ENCODE peak calls at places on chromosome 17, in ten cellular contexts. One of them, this sample, is unnamed.

GRCh38 chr17:77458202-77459017 is 317.6 kb downstream of the SEC14L1 start:
- DNase-seq in stimulated activated CD4-positive, alpha-beta T cell treated with anti-CD3 and anti-CD28 coated beads, Interleukin-1b, Interleukin-23, amount 100 ng/mL, for 24 hours: no peak
- DNase-seq in islet precursor cell: peak
- DNase-seq in neuronal stem cell: no peak
- DNase-seq in ascending aorta: no peak
- DNase-seq in right atrium auricular region: no peak
- DNase-seq in NCI-H1092: no peak
- DNase-seq in activated T-cell treated with anti-CD3 and anti-CD28 coated beads, Interleukin-2, amount 50 U/mL, for 4 hours: peak
- DNase-seq in dorsolateral prefrontal cortex: no peak
- DNase-seq in amygdala: no peak
- DNase-seq in this sample: peak

GRCh38 chr17:81576621-81577277 is 24.6 kb upstream of the FAAP100 start:
- DNase-seq in stimulated activated CD4-positive, alpha-beta T cell treated with anti-CD3 and anti-CD28 coated beads, Interleukin-1b, Interleukin-23, amount 100 ng/mL, for 24 hours: no peak
- DNase-seq in islet precursor cell: peak
- DNase-seq in neuronal stem cell: no peak
- DNase-seq in ascending aorta: no peak
- DNase-seq in right atrium auricular region: no peak
- DNase-seq in NCI-H1092: no peak
- DNase-seq in activated T-cell treated with anti-CD3 and anti-CD28 coated beads, Interleukin-2, amount 50 U/mL, for 4 hours: no peak
- DNase-seq in dorsolateral prefrontal cortex: no peak
- DNase-seq in amygdala: no peak
- DNase-seq in this sample: no peak

GRCh38 chr17:69093279-69093789 is 32.6 kb upstream of the ABCA9 start:
- DNase-seq in stimulated activated CD4-positive, alpha-beta T cell treated with anti-CD3 and anti-CD28 coated beads, Interleukin-1b, Interleukin-23, amount 100 ng/mL, for 24 hours: no peak
- DNase-seq in islet precursor cell: no peak
- DNase-seq in neuronal stem cell: no peak
- DNase-seq in ascending aorta: no peak
- DNase-seq in right atrium auricular region: no peak
- DNase-seq in NCI-H1092: no peak
- DNase-seq in activated T-cell treated with anti-CD3 and anti-CD28 coated beads, Interleukin-2, amount 50 U/mL, for 4 hours: no peak
- DNase-seq in dorsolateral prefrontal cortex: no peak
- DNase-seq in amygdala: no peak
- DNase-seq in this sample: no peak

GRCh38 chr17:58416937-58417299 is 416 bp downstream of the RNF43 start:
- DNase-seq in stimulated activated CD4-positive, alpha-beta T cell treated with anti-CD3 and anti-CD28 coated beads, Interleukin-1b, Interleukin-23, amount 100 ng/mL, for 24 hours: no peak
- DNase-seq in islet precursor cell: no peak
- DNase-seq in neuronal stem cell: no peak
- DNase-seq in ascending aorta: no peak
- DNase-seq in right atrium auricular region: no peak
- DNase-seq in NCI-H1092: no peak
- DNase-seq in activated T-cell treated with anti-CD3 and anti-CD28 coated beads, Interleukin-2, amount 50 U/mL, for 4 hours: no peak
- DNase-seq in dorsolateral prefrontal cortex: no peak
- DNase-seq in amygdala: no peak
- DNase-seq in this sample: no peak

GRCh38 chr17:80779961-80780380 is 211.7 kb upstream of the CHMP6 start:
- DNase-seq in stimulated activated CD4-positive, alpha-beta T cell treated with anti-CD3 and anti-CD28 coated beads, Interleukin-1b, Interleukin-23, amount 100 ng/mL, for 24 hours: no peak
- DNase-seq in islet precursor cell: no peak
- DNase-seq in neuronal stem cell: no peak
- DNase-seq in ascending aorta: no peak
- DNase-seq in right atrium auricular region: peak
- DNase-seq in NCI-H1092: no peak
- DNase-seq in activated T-cell treated with anti-CD3 and anti-CD28 coated beads, Interleukin-2, amount 50 U/mL, for 4 hours: no peak
- DNase-seq in dorsolateral prefrontal cortex: peak
- DNase-seq in amygdala: no peak
- DNase-seq in this sample: no peak

GRCh38 chr17:10394201-10394887 is 21.5 kb upstream of the MYH13 start:
- DNase-seq in stimulated activated CD4-positive, alpha-beta T cell treated with anti-CD3 and anti-CD28 coated beads, Interleukin-1b, Interleukin-23, amount 100 ng/mL, for 24 hours: no peak
- DNase-seq in islet precursor cell: no peak
- DNase-seq in neuronal stem cell: no peak
- DNase-seq in ascending aorta: no peak
- DNase-seq in right atrium auricular region: no peak
- DNase-seq in NCI-H1092: no peak
- DNase-seq in activated T-cell treated with anti-CD3 and anti-CD28 coated beads, Interleukin-2, amount 50 U/mL, for 4 hours: no peak
- DNase-seq in dorsolateral prefrontal cortex: no peak
- DNase-seq in amygdala: no peak
- DNase-seq in this sample: no peak

GRCh38 chr17:4562000-4562969 is 1.9 kb upstream of the GGT6 start:
- DNase-seq in stimulated activated CD4-positive, alpha-beta T cell treated with anti-CD3 and anti-CD28 coated beads, Interleukin-1b, Interleukin-23, amount 100 ng/mL, for 24 hours: no peak
- DNase-seq in islet precursor cell: no peak
- DNase-seq in neuronal stem cell: no peak
- DNase-seq in ascending aorta: no peak
- DNase-seq in right atrium auricular region: no peak
- DNase-seq in NCI-H1092: no peak
- DNase-seq in activated T-cell treated with anti-CD3 and anti-CD28 coated beads, Interleukin-2, amount 50 U/mL, for 4 hours: no peak
- DNase-seq in dorsolateral prefrontal cortex: no peak
- DNase-seq in amygdala: no peak
- DNase-seq in this sample: no peak

GRCh38 chr17:58312021-58312630 is 16.5 kb downstream of the TSPOAP1 start:
- DNase-seq in stimulated activated CD4-positive, alpha-beta T cell treated with anti-CD3 and anti-CD28 coated beads, Interleukin-1b, Interleukin-23, amount 100 ng/mL, for 24 hours: no peak
- DNase-seq in islet precursor cell: peak
- DNase-seq in neuronal stem cell: no peak
- DNase-seq in ascending aorta: peak
- DNase-seq in right atrium auricular region: no peak
- DNase-seq in NCI-H1092: no peak
- DNase-seq in activated T-cell treated with anti-CD3 and anti-CD28 coated beads, Interleukin-2, amount 50 U/mL, for 4 hours: no peak
- DNase-seq in dorsolateral prefrontal cortex: peak
- DNase-seq in amygdala: no peak
- DNase-seq in this sample: no peak

GRCh38 chr17:39737761-39738567 is at the start of gene GRB7:
- DNase-seq in stimulated activated CD4-positive, alpha-beta T cell treated with anti-CD3 and anti-CD28 coated beads, Interleukin-1b, Interleukin-23, amount 100 ng/mL, for 24 hours: no peak
- DNase-seq in islet precursor cell: peak
- DNase-seq in neuronal stem cell: no peak
- DNase-seq in ascending aorta: no peak
- DNase-seq in right atrium auricular region: no peak
- DNase-seq in NCI-H1092: peak
- DNase-seq in activated T-cell treated with anti-CD3 and anti-CD28 coated beads, Interleukin-2, amount 50 U/mL, for 4 hours: no peak
- DNase-seq in dorsolateral prefrontal cortex: no peak
- DNase-seq in amygdala: no peak
- DNase-seq in this sample: no peak

GRCh38 chr17:79033046-79033616 is 9.2 kb downstream of the C1QTNF1 start:
- DNase-seq in stimulated activated CD4-positive, alpha-beta T cell treated with anti-CD3 and anti-CD28 coated beads, Interleukin-1b, Interleukin-23, amount 100 ng/mL, for 24 hours: no peak
- DNase-seq in islet precursor cell: peak
- DNase-seq in neuronal stem cell: no peak
- DNase-seq in ascending aorta: peak
- DNase-seq in right atrium auricular region: no peak
- DNase-seq in NCI-H1092: no peak
- DNase-seq in activated T-cell treated with anti-CD3 and anti-CD28 coated beads, Interleukin-2, amount 50 U/mL, for 4 hours: no peak
- DNase-seq in dorsolateral prefrontal cortex: no peak
- DNase-seq in amygdala: no peak
- DNase-seq in this sample: no peak

This sample was measured in stimulated activated naive CD4-positive, alpha-beta T cell treated with Interleukin-2 at 50 U/mL for 16 hours.